ENCODE peak calls at places on chromosomes 2 and 18, in eight cellular contexts. K is heart left ventricle; Z is hepatocyte; O is fibroblast of mammary gland; V is stimulated activated CD4-positive, alpha-beta T cell treated with anti-CD3 and anti-CD28 coated beads, TNF-alpha, amount 100 ng/mL, for 24 hours; J is caudate nucleus; N is chondrocyte; T is epithelial cell of esophagus. P is an unnamed sample.

GRCh38 chr2:11977766-11978524 is 231.5 kb downstream of the LPIN1 start:
- DNase-seq in K (no peak), J (no peak), T (no peak), Z (no peak), N (no peak), O (no peak), V (no peak), P (no peak)

GRCh38 chr2:157894694-157895450 is 18.7 kb upstream of the ACVR1 start:
- DNase-seq in N (no peak), K (no peak), V (no peak), J (no peak), T (peak; percentile 62), Z (peak; percentile 48), O (peak; percentile 87), P (no peak)

GRCh38 chr2:231256494-231256893 is 58.1 kb downstream of the ARMC9 start:
- DNase-seq in Z (no peak), T (no peak), J (no peak), N (no peak), K (no peak), O (no peak), V (no peak), P (no peak)

GRCh38 chr2:215839309-215839708 is 174.0 kb downstream of the MREG start:
- DNase-seq in O (no peak), K (no peak), T (no peak), Z (no peak), J (no peak), V (no peak), N (no peak), P (no peak)

GRCh38 chr18:2083691-2084090 is 487.6 kb downstream of the METTL4 start:
- DNase-seq in K (no peak), O (no peak), N (no peak), T (peak; percentile 64), Z (peak; percentile 41), J (no peak), V (no peak), P (no peak)

GRCh38 chr2:149613712-149614111 is 26.1 kb upstream of the MMADHC start:
- DNase-seq in Z (no peak), T (no peak), J (no peak), N (no peak), O (peak; percentile 70), K (no peak), V (no peak), P (no peak)

GRCh38 chr18:47968006-47968676 is 37.7 kb upstream of the SMAD2 start:
- DNase-seq in O (no peak), V (no peak), N (no peak), Z (no peak), T (no peak), K (no peak), J (no peak), P (no peak)

GRCh38 chr2:60516383-60516811 is 37.1 kb downstream of the BCL11A start:
- DNase-seq in O (peak; percentile 57), N (no peak), Z (peak; percentile 56), K (no peak), T (peak; percentile 57), V (no peak), J (no peak), P (no peak)

GRCh38 chr2:116719841-116720240 is 1094.7 kb upstream of the DDX18 start:
- DNase-seq in V (no peak), J (no peak), T (peak; percentile 90), K (no peak), Z (no peak), N (no peak), O (peak; percentile 0), P (no peak)

GRCh38 chr2:146412625-146413024 is 1432.2 kb upstream of the ACVR2A start:
- DNase-seq in O (no peak), N (peak; percentile 42), T (no peak), Z (no peak), K (no peak), V (no peak), J (no peak), P (no peak)

P was measured in GM12892.